ENCODE peak calls at places on chromosomes 7 and 10, in six cellular contexts. H is gastrocnemius medialis, U is WERI-Rb-1, X is globus pallidus, P is NCI-H1105 treated with DMSO at 0.1 percent for 48 hours, Y is cardiac fibroblast. L is an unnamed sample.

GRCh38 chr10:132528064-132528800 is 9.4 kb upstream of the INPP5A start:
- DNase-seq in H (no peak), U (no peak), X (no peak), P (no peak), Y (no peak), L (no peak)

GRCh38 chr10:22246680-22247391 is 29.0 kb upstream of the EBLN1 start:
- DNase-seq in H (no peak), U (no peak), X (no peak), P (no peak), Y (peak; percentile 97), L (no peak)

GRCh38 chr7:28029036-28029435 is 151.6 kb downstream of the JAZF1 start:
- DNase-seq in H (no peak), U (no peak), X (no peak), P (no peak), Y (no peak), L (no peak)

GRCh38 chr7:26538683-26539082 is 247.0 kb downstream of the SNX10 start:
- DNase-seq in H (no peak), U (no peak), X (no peak), P (no peak), Y (no peak), L (no peak)

GRCh38 chr7:485188-486081 is 34.2 kb downstream of the PDGFA start:
- DNase-seq in H (no peak), U (no peak), X (no peak), P (no peak), Y (no peak), L (no peak)

GRCh38 chr7:137904826-137905225 is 58.1 kb upstream of the DGKI start:
- DNase-seq in H (no peak), U (peak; percentile 29), X (no peak), P (no peak), Y (no peak), L (no peak)

GRCh38 chr10:124416733-124417132 is 2.0 kb downstream of the OAT start:
- DNase-seq in H (no peak), U (no peak), X (peak; percentile 58), P (no peak), Y (peak; percentile 76), L (no peak)

GRCh38 chr10:88404133-88404532 is 179.0 kb downstream of the RNLS start:
- DNase-seq in H (no peak), U (no peak), X (no peak), P (no peak), Y (no peak), L (no peak)

GRCh38 chr7:28017372-28017771 is 163.2 kb downstream of the JAZF1 start:
- DNase-seq in H (no peak), U (no peak), X (no peak), P (no peak), Y (no peak), L (no peak)

GRCh38 chr7:126079581-126079980 is 1150.0 kb upstream of the POT1 start:
- DNase-seq in H (no peak), U (no peak), X (no peak), P (no peak), Y (no peak), L (no peak)

GRCh38 chr10:76150139-76150885 is 718.9 kb downstream of the LRMDA start:
- DNase-seq in H (no peak), U (no peak), X (peak; percentile 3), P (no peak), Y (peak; percentile 43), L (no peak)

GRCh38 chr10:49387029-49387428 is 8.9 kb downstream of the DRGX start:
- DNase-seq in H (no peak), U (no peak), X (no peak), P (no peak), Y (peak; percentile 42), L (no peak)

GRCh38 chr7:34991938-34992840 is 45.1 kb downstream of the DPY19L1 start:
- DNase-seq in H (no peak), U (no peak), X (no peak), P (no peak), Y (peak; percentile 79), L (no peak)

GRCh38 chr10:33314788-33315561 is 19.5 kb downstream of the NRP1 start:
- DNase-seq in H (no peak), U (no peak), X (no peak), P (peak; percentile 82), Y (no peak), L (no peak)

GRCh38 chr7:106767073-106767472 is 98.0 kb upstream of the PIK3CG start:
- DNase-seq in H (no peak), U (no peak), X (no peak), P (no peak), Y (peak; percentile 29), L (no peak)

GRCh38 chr10:98045785-98046389 is 15.5 kb upstream of the CRTAC1 start:
- DNase-seq in H (no peak), U (peak; percentile 78), X (peak; percentile 65), P (peak; percentile 33), Y (peak; percentile 64), L (peak; percentile 33)

GRCh38 chr7:55120501-55121198 is 101.8 kb downstream of the EGFR start:
- DNase-seq in H (no peak), U (no peak), X (no peak), P (no peak), Y (peak; percentile 87), L (no peak)

GRCh38 chr10:103547391-103547946 is 54.0 kb downstream of the NEURL1 start:
- DNase-seq in H (no peak), U (peak; percentile 89), X (no peak), P (no peak), Y (peak; percentile 26), L (no peak)

GRCh38 chr10:119509909-119510451 is 32.5 kb downstream of the RGS10 start:
- DNase-seq in H (peak; percentile 23), U (no peak), X (no peak), P (no peak), Y (peak; percentile 38), L (no peak)

GRCh38 chr7:44072364-44073231 is 7.2 kb upstream of the PGAM2 start:
- DNase-seq in H (no peak), U (peak; percentile 76), X (no peak), P (peak; percentile 38), Y (peak; percentile 90), L (peak; percentile 63)

GRCh38 chr10:22334414-22335203 is 10.7 kb upstream of the SPAG6 start:
- DNase-seq in H (no peak), U (no peak), X (no peak), P (no peak), Y (no peak), L (no peak)

GRCh38 chr10:11898372-11899066 is 75.4 kb downstream of the PROSER2 start:
- DNase-seq in H (no peak), U (no peak), X (no peak), P (no peak), Y (peak; percentile 30), L (peak; percentile 78)

GRCh38 chr10:116272497-116273221 is at the start of gene GFRA1:
- DNase-seq in H (no peak), U (peak; percentile 58), X (no peak), P (peak; percentile 35), Y (peak; percentile 5), L (peak; percentile 67)

GRCh38 chr10:114095676-114096331 is 52.1 kb downstream of the ADRB1 start:
- DNase-seq in H (no peak), U (no peak), X (no peak), P (no peak), Y (no peak), L (no peak)

GRCh38 chr7:148084138-148084537 is 506.4 kb upstream of the C7orf33 start:
- DNase-seq in H (no peak), U (peak; percentile 69), X (peak; percentile 88), P (peak; percentile 80), Y (peak; percentile 65), L (peak; percentile 61)

GRCh38 chr7:109003742-109004141 is 434.1 kb downstream of the DNAJB9 start:
- DNase-seq in H (no peak), U (no peak), X (no peak), P (no peak), Y (peak; percentile 0), L (no peak)

GRCh38 chr7:504221-505081 is 15.2 kb downstream of the PDGFA start:
- DNase-seq in H (no peak), U (no peak), X (no peak), P (no peak), Y (no peak), L (peak; percentile 59)